ENCODE peak calls at places on chromosomes 3 and 15, in seven cellular contexts. D is transverse colon, M is hepatocyte, J is heart right ventricle, R is IMR-90, S is foreskin fibroblast, G is fibroblast of lung. C is an unnamed sample.

GRCh38 chr15:51793521-51793920 is 35.9 kb upstream of the TMOD3 start:
- DNase-seq in D (no peak), M (no peak), J (peak), R (no peak), S (no peak), G (peak), C (no peak)

GRCh38 chr3:5840091-5840490 is 652.6 kb downstream of the EDEM1 start:
- DNase-seq in D (no peak), M (no peak), J (no peak), R (no peak), S (no peak), G (peak), C (no peak)

GRCh38 chr15:42863572-42864239 is 56.9 kb downstream of the TTBK2 start:
- DNase-seq in D (no peak), M (no peak), J (no peak), R (no peak), S (no peak), G (peak), C (no peak)

GRCh38 chr3:54324069-54324468 is 201.7 kb downstream of the CACNA2D3 start:
- DNase-seq in D (no peak), M (no peak), J (no peak), R (no peak), S (no peak), G (no peak), C (no peak)

GRCh38 chr3:14879161-14879888 is 60.6 kb downstream of the FGD5 start:
- DNase-seq in D (peak), M (peak), J (no peak), R (no peak), S (no peak), G (no peak), C (no peak)

GRCh38 chr15:40353697-40354096 is 2.9 kb downstream of the PHGR1 start:
- DNase-seq in D (peak), M (no peak), J (no peak), R (no peak), S (no peak), G (no peak), C (no peak)

GRCh38 chr15:66896611-66897010 is 168.8 kb upstream of the SMAD3 start:
- DNase-seq in D (no peak), M (no peak), J (no peak), R (no peak), S (no peak), G (no peak), C (no peak)

GRCh38 chr15:38746211-38746610 is 181.6 kb upstream of the RASGRP1 start:
- DNase-seq in D (no peak), M (no peak), J (no peak), R (no peak), S (no peak), G (peak), C (peak)

GRCh38 chr15:89982315-89983055 is 18.6 kb upstream of the ZNF710 start:
- DNase-seq in D (no peak), M (no peak), J (no peak), R (no peak), S (no peak), G (no peak), C (no peak)

GRCh38 chr3:120145498-120146285 is 51.4 kb upstream of the GSK3B start:
- DNase-seq in D (no peak), M (peak), J (no peak), R (peak), S (peak), G (peak), C (peak)

GRCh38 chr3:197836244-197836643 is 45.2 kb downstream of the LRCH3 start:
- DNase-seq in D (no peak), M (no peak), J (no peak), R (no peak), S (no peak), G (no peak), C (no peak)

GRCh38 chr15:72312605-72313447 is 7.1 kb downstream of the CELF6 start:
- DNase-seq in D (peak), M (peak), J (peak), R (peak), S (peak), G (peak), C (peak)

GRCh38 chr3:51886447-51886846 is 11.0 kb upstream of the IQCF5 start:
- DNase-seq in D (no peak), M (no peak), J (no peak), R (no peak), S (no peak), G (no peak), C (no peak)

GRCh38 chr15:28273468-28273867 is 48.5 kb downstream of the HERC2 start:
- DNase-seq in D (no peak), M (peak), J (no peak), R (peak), S (peak), G (no peak), C (no peak)

GRCh38 chr3:51389423-51390183 is 1.5 kb upstream of the RBM15B start:
- DNase-seq in D (peak), M (peak), J (peak), R (peak), S (no peak), G (peak), C (peak)

GRCh38 chr3:174280186-174280585 is 578.9 kb upstream of the NAALADL2 start:
- DNase-seq in D (no peak), M (no peak), J (no peak), R (no peak), S (no peak), G (no peak), C (no peak)
- TF ChIP-seq CTCF in D (no peak), M (no peak), J (no peak), R (no peak), S (no peak), G (no peak), C (no peak)

GRCh38 chr3:39725321-39725720 is 84.1 kb upstream of the MYRIP start:
- DNase-seq in D (no peak), M (no peak), J (no peak), R (no peak), S (no peak), G (no peak), C (no peak)

GRCh38 chr3:39727415-39727814 is 82.0 kb upstream of the MYRIP start:
- DNase-seq in D (no peak), M (no peak), J (no peak), R (no peak), S (no peak), G (no peak), C (no peak)

GRCh38 chr3:39718674-39719595 is 90.5 kb upstream of the MYRIP start:
- DNase-seq in D (no peak), M (no peak), J (no peak), R (peak), S (peak), G (peak), C (peak)

GRCh38 chr3:39721076-39721475 is 88.3 kb upstream of the MYRIP start:
- DNase-seq in D (no peak), M (no peak), J (no peak), R (no peak), S (no peak), G (peak), C (no peak)

DNA sequence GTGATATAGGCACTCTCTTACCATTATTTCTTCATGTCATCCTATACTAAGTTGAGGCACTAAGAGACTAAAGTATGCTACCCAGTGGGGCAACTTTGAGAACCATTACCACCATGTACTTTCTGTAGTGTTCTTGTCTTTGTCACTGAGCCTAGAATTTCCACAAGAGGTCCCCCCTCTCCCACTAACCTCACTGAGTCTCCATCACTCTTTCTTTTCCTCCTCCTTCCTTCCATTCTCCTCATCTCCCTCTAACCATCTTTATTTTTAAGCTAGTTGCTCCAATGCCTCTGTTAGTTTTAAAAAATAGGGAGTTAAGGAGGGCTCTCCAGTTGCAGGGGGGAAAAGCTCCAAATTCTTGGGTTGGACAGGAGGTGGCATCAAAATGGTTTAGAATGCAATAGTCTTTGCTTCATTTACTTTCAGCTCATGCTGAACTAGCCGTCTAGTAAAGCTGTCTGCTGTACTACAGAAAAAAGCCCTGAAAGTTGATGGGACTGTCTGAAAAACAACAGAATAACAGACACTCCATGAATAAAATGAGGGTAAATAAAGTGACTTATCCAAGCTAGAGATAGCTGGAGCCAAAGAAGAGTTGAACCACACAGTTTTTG is 85.1 kb upstream of the MYRIP start:
- DNase-seq in D (no peak), M (no peak), J (no peak), R (no peak), S (no peak), G (no peak), C (no peak)
- TF ChIP-seq CTCF in D (peak), M (peak), J (peak), R (no peak), S (no peak), G (peak), C (peak)

GRCh38 chr15:56813995-56814394 is 80.7 kb upstream of the ZNF280D start:
- DNase-seq in D (no peak), M (no peak), J (no peak), R (peak), S (peak), G (no peak), C (no peak)

GRCh38 chr15:56808160-56808559 is 74.9 kb upstream of the ZNF280D start:
- DNase-seq in D (no peak), M (no peak), J (no peak), R (no peak), S (no peak), G (no peak), C (no peak)

GRCh38 chr15:56812255-56812654 is 78.9 kb upstream of the ZNF280D start:
- DNase-seq in D (no peak), M (no peak), J (no peak), R (no peak), S (no peak), G (no peak), C (no peak)

GRCh38 chr15:56814429-56814828 is 81.1 kb upstream of the ZNF280D start:
- DNase-seq in D (no peak), M (no peak), J (no peak), R (no peak), S (no peak), G (no peak), C (no peak)

GRCh38 chr15:56811586-56811985 is 78.3 kb upstream of the ZNF280D start:
- DNase-seq in D (no peak), M (no peak), J (no peak), R (no peak), S (no peak), G (no peak), C (no peak)
- TF ChIP-seq CTCF in D (no peak), M (no peak), J (no peak), R (no peak), S (no peak), G (no peak), C (no peak)

DNA sequence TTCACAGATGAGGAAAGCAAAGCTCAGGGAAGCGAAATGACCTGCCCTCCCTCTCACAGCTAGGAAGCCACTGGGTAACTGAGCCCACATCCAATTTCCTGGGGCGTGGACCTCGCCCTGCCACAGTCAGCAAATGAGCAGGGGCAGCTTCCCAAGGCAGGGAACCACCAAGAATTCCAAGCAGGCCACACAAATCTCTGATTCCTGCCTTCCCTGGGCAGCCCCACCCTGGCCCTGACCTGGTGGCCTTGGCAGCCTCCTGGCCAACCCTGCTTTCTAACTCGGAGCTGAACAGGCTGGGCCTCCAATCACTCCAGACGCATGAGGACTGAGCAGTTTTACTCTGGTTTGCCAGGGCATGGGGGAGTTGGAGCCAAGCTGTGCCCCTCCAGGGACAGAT is 203.7 kb upstream of the TLE3 start:
- DNase-seq in D (no peak), M (no peak), J (no peak), R (no peak), S (no peak), G (no peak), C (no peak)
- TF ChIP-seq CTCF in D (no peak), M (no peak), J (no peak), R (no peak), S (no peak), G (no peak), C (no peak)

DNA sequence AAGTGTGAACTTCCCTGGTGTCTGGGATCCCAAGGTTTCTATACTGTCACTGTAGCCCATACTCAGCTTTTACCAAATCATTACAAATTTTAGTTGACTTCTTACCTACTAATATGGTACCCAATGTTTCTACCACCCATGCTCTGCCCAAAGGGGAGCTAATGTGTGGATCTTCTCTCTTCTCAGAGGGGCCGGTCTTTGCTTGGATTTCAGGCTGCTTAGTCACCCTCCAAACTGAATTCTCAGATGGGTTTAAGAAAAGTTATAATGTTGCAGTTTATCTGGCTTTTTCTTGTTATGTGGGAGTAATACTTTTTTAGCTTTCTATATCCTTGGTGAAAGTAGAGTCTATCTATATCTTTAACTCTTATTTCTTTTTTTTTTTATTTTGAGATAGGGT is 67.1 kb upstream of the AKAP13 start:
- DNase-seq in D (no peak), M (no peak), J (no peak), R (peak), S (no peak), G (peak), C (no peak)
- TF ChIP-seq CTCF in D (no peak), M (no peak), J (no peak), R (no peak), S (no peak), G (no peak), C (no peak)

GRCh38 chr15:46280753-46281521 is 646.1 kb downstream of the SQOR start:
- DNase-seq in D (no peak), M (peak), J (no peak), R (no peak), S (peak), G (no peak), C (peak)
- TF ChIP-seq CTCF in D (no peak), M (peak), J (peak), R (peak), S (peak), G (no peak), C (peak)

GRCh38 chr3:43161684-43162512 is 56.0 kb upstream of the POMGNT2 start:
- DNase-seq in D (no peak), M (peak), J (no peak), R (peak), S (peak), G (peak), C (peak)
- TF ChIP-seq CTCF in D (peak), M (peak), J (peak), R (peak), S (peak), G (peak), C (peak)

DNA sequence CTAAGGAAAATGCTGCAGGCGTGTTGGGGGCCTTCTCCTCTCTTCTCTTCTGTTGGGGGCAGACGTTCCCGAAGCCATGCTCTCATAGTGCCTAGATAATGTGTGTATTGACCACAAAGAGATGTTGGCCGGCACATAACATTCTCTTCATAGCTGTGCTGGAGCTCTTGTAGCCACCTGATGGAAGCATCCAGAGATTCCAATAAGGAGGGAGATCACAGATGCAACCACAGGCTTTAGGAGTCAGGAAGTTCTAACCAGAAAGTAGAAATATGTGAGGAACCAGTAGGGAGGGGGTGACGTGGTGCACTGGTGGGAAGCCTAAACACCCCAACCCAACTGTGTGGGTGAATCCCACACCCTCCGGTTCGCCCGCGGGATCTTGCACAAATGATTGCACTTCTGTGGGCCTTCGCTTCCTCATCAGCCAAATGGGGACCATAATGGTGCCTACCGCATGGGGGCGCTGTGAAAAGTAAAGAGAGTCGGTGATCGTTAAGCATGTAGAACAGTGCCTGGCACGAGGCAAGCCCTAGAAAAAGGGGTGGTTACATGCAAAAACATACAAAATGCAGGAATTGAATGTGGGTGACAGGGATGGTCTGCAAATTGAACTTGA is 87.8 kb downstream of the TOP2B start:
- DNase-seq in D (no peak), M (no peak), J (no peak), R (no peak), S (no peak), G (peak), C (no peak)
- TF ChIP-seq CTCF in D (no peak), M (no peak), J (no peak), R (no peak), S (no peak), G (no peak), C (no peak)